ENCODE peak calls at places on chromosomes 13 and 19, in six cellular contexts. One of them, this sample, is unnamed.

GRCh38 chr19:43152217-43152616 is 34.1 kb downstream of the PSG5 start:
- DNase-seq in progenitor cell of endocrine pancreas: no peak
- DNase-seq in cardiac muscle cell: no peak
- DNase-seq in dorsolateral prefrontal cortex: no peak
- DNase-seq in ascending aorta: no peak
- DNase-seq in B cell: no peak
- DNase-seq in this sample: no peak

GRCh38 chr13:86554066-86554465 is 754.8 kb upstream of the SLITRK6 start:
- DNase-seq in cardiac muscle cell: no peak
- DNase-seq in dorsolateral prefrontal cortex: no peak
- DNase-seq in B cell: no peak
- DNase-seq in progenitor cell of endocrine pancreas: no peak
- DNase-seq in ascending aorta: no peak
- DNase-seq in this sample: no peak

GRCh38 chr13:34425307-34425949 is 516.6 kb upstream of the NBEA start:
- DNase-seq in cardiac muscle cell: no peak
- DNase-seq in B cell: no peak
- DNase-seq in progenitor cell of endocrine pancreas: no peak
- DNase-seq in dorsolateral prefrontal cortex: peak; percentile 42
- DNase-seq in ascending aorta: no peak
- DNase-seq in this sample: no peak

GRCh38 chr19:11160119-11160768 is 4.7 kb upstream of the SPC24 start:
- DNase-seq in progenitor cell of endocrine pancreas: no peak
- DNase-seq in dorsolateral prefrontal cortex: no peak
- DNase-seq in ascending aorta: no peak
- DNase-seq in B cell: no peak
- DNase-seq in cardiac muscle cell: peak; percentile 78
- DNase-seq in this sample: no peak

GRCh38 chr19:29543381-29543780 is 17.6 kb downstream of the VSTM2B start:
- DNase-seq in progenitor cell of endocrine pancreas: no peak
- DNase-seq in ascending aorta: no peak
- DNase-seq in dorsolateral prefrontal cortex: no peak
- DNase-seq in B cell: no peak
- DNase-seq in cardiac muscle cell: no peak
- DNase-seq in this sample: no peak

GRCh38 chr19:34096020-34096915 is 76.0 kb upstream of the LSM14A start:
- DNase-seq in B cell: peak; percentile 38
- DNase-seq in cardiac muscle cell: peak; percentile 69
- DNase-seq in ascending aorta: no peak
- DNase-seq in dorsolateral prefrontal cortex: peak; percentile 36
- DNase-seq in progenitor cell of endocrine pancreas: no peak
- DNase-seq in this sample: no peak

GRCh38 chr13:72341904-72342303 is 385.5 kb downstream of the MZT1 start:
- DNase-seq in ascending aorta: no peak
- DNase-seq in progenitor cell of endocrine pancreas: no peak
- DNase-seq in B cell: no peak
- DNase-seq in dorsolateral prefrontal cortex: no peak
- DNase-seq in cardiac muscle cell: no peak
- DNase-seq in this sample: no peak

GRCh38 chr19:33245948-33246728 is 20.5 kb upstream of the SLC7A10 start:
- DNase-seq in dorsolateral prefrontal cortex: no peak
- DNase-seq in ascending aorta: no peak
- DNase-seq in cardiac muscle cell: peak; percentile 49
- DNase-seq in B cell: no peak
- DNase-seq in progenitor cell of endocrine pancreas: no peak
- DNase-seq in this sample: no peak

GRCh38 chr19:41298327-41298964 is 11.5 kb upstream of the CCDC97 start:
- DNase-seq in dorsolateral prefrontal cortex: no peak
- DNase-seq in B cell: peak; percentile 78
- DNase-seq in progenitor cell of endocrine pancreas: no peak
- DNase-seq in cardiac muscle cell: peak; percentile 85
- DNase-seq in ascending aorta: peak; percentile 89
- DNase-seq in this sample: peak; percentile 69

GRCh38 chr13:26973281-26973680 is 198.3 kb downstream of the USP12 start:
- DNase-seq in cardiac muscle cell: no peak
- DNase-seq in ascending aorta: no peak
- DNase-seq in dorsolateral prefrontal cortex: no peak
- DNase-seq in progenitor cell of endocrine pancreas: no peak
- DNase-seq in B cell: no peak
- DNase-seq in this sample: no peak

GRCh38 chr13:26968431-26969335 is 202.9 kb downstream of the USP12 start:
- DNase-seq in dorsolateral prefrontal cortex: no peak
- DNase-seq in cardiac muscle cell: peak; percentile 41
- DNase-seq in B cell: no peak
- DNase-seq in ascending aorta: no peak
- DNase-seq in progenitor cell of endocrine pancreas: peak; percentile 63
- DNase-seq in this sample: no peak

GRCh38 chr13:26973946-26974345 is 197.7 kb downstream of the USP12 start:
- DNase-seq in B cell: no peak
- DNase-seq in progenitor cell of endocrine pancreas: no peak
- DNase-seq in cardiac muscle cell: no peak
- DNase-seq in dorsolateral prefrontal cortex: no peak
- DNase-seq in ascending aorta: no peak
- DNase-seq in this sample: no peak

GRCh38 chr13:26976336-26976735 is 195.3 kb downstream of the USP12 start:
- DNase-seq in B cell: no peak
- DNase-seq in dorsolateral prefrontal cortex: no peak
- DNase-seq in cardiac muscle cell: no peak
- DNase-seq in ascending aorta: no peak
- DNase-seq in progenitor cell of endocrine pancreas: no peak
- DNase-seq in this sample: no peak

GRCh38 chr13:26971990-26972888 is 199.4 kb downstream of the USP12 start:
- DNase-seq in cardiac muscle cell: peak; percentile 29
- DNase-seq in B cell: peak; percentile 46
- DNase-seq in progenitor cell of endocrine pancreas: no peak
- DNase-seq in ascending aorta: no peak
- DNase-seq in dorsolateral prefrontal cortex: peak; percentile 67
- DNase-seq in this sample: no peak
- TF ChIP-seq CTCF in cardiac muscle cell: peak; percentile 44
- TF ChIP-seq CTCF in B cell: no peak
- TF ChIP-seq CTCF in progenitor cell of endocrine pancreas: peak; percentile 58
- TF ChIP-seq CTCF in ascending aorta: no peak
- TF ChIP-seq CTCF in dorsolateral prefrontal cortex: no peak
- TF ChIP-seq CTCF in this sample: peak; percentile 29

GRCh38 chr13:79935121-79935520 is 405.8 kb downstream of the SPRY2 start:
- DNase-seq in progenitor cell of endocrine pancreas: no peak
- DNase-seq in ascending aorta: no peak
- DNase-seq in dorsolateral prefrontal cortex: no peak
- DNase-seq in cardiac muscle cell: no peak
- DNase-seq in B cell: no peak
- DNase-seq in this sample: no peak

GRCh38 chr13:79937311-79938243 is 403.3 kb downstream of the SPRY2 start:
- DNase-seq in cardiac muscle cell: no peak
- DNase-seq in progenitor cell of endocrine pancreas: no peak
- DNase-seq in B cell: no peak
- DNase-seq in dorsolateral prefrontal cortex: no peak
- DNase-seq in ascending aorta: no peak
- DNase-seq in this sample: no peak

GRCh38 chr13:79936368-79937136 is 404.4 kb downstream of the SPRY2 start:
- DNase-seq in ascending aorta: peak; percentile 91
- DNase-seq in dorsolateral prefrontal cortex: peak; percentile 56
- DNase-seq in cardiac muscle cell: peak; percentile 98
- DNase-seq in B cell: no peak
- DNase-seq in progenitor cell of endocrine pancreas: no peak
- DNase-seq in this sample: peak; percentile 93

GRCh38 chr13:79933389-79933788 is 407.5 kb downstream of the SPRY2 start:
- DNase-seq in B cell: no peak
- DNase-seq in dorsolateral prefrontal cortex: no peak
- DNase-seq in ascending aorta: no peak
- DNase-seq in progenitor cell of endocrine pancreas: no peak
- DNase-seq in cardiac muscle cell: no peak
- DNase-seq in this sample: no peak

DNA sequence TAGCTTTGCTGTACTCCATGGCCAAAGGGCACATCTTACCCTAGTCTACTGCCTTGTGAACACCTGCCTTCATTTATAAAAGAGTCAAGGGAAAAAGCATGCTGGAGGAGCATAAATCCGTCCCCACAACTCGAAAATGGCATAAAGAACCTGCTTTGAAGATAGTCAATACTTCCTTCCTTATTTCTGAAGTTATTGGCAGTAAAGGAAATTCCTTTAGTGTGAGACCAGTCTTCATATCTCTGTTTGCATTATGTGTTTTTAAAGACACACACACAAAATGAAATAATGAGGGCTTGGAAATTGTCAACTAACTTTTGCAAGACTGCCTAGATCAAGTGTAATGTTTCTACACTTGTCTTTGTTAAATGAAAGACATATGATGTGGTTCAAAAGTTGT is 408.4 kb downstream of the SPRY2 start:
- DNase-seq in cardiac muscle cell: no peak
- DNase-seq in ascending aorta: no peak
- DNase-seq in progenitor cell of endocrine pancreas: no peak
- DNase-seq in B cell: no peak
- DNase-seq in dorsolateral prefrontal cortex: no peak
- DNase-seq in this sample: no peak
- TF ChIP-seq CTCF in cardiac muscle cell: no peak
- TF ChIP-seq CTCF in ascending aorta: no peak
- TF ChIP-seq CTCF in progenitor cell of endocrine pancreas: no peak
- TF ChIP-seq CTCF in B cell: no peak
- TF ChIP-seq CTCF in dorsolateral prefrontal cortex: no peak
- TF ChIP-seq CTCF in this sample: no peak

GRCh38 chr19:7458675-7459074 is 30.2 kb downstream of the PEX11G start:
- DNase-seq in dorsolateral prefrontal cortex: no peak
- DNase-seq in cardiac muscle cell: no peak
- DNase-seq in progenitor cell of endocrine pancreas: no peak
- DNase-seq in B cell: no peak
- DNase-seq in ascending aorta: no peak
- DNase-seq in this sample: no peak

GRCh38 chr19:7460562-7460966 is 28.3 kb downstream of the PEX11G start:
- DNase-seq in ascending aorta: no peak
- DNase-seq in progenitor cell of endocrine pancreas: no peak
- DNase-seq in cardiac muscle cell: peak; percentile 35
- DNase-seq in B cell: no peak
- DNase-seq in dorsolateral prefrontal cortex: no peak
- DNase-seq in this sample: no peak

GRCh38 chr19:7463575-7463974 is 25.3 kb downstream of the PEX11G start:
- DNase-seq in progenitor cell of endocrine pancreas: no peak
- DNase-seq in B cell: no peak
- DNase-seq in dorsolateral prefrontal cortex: no peak
- DNase-seq in ascending aorta: no peak
- DNase-seq in cardiac muscle cell: no peak
- DNase-seq in this sample: no peak

GRCh38 chr19:7459773-7460172 is 29.1 kb downstream of the PEX11G start:
- DNase-seq in dorsolateral prefrontal cortex: no peak
- DNase-seq in B cell: no peak
- DNase-seq in progenitor cell of endocrine pancreas: no peak
- DNase-seq in ascending aorta: no peak
- DNase-seq in cardiac muscle cell: no peak
- DNase-seq in this sample: no peak

GRCh38 chr19:7461841-7462629 is 26.8 kb downstream of the PEX11G start:
- DNase-seq in cardiac muscle cell: no peak
- DNase-seq in B cell: no peak
- DNase-seq in dorsolateral prefrontal cortex: no peak
- DNase-seq in ascending aorta: no peak
- DNase-seq in progenitor cell of endocrine pancreas: no peak
- DNase-seq in this sample: no peak
- TF ChIP-seq CTCF in cardiac muscle cell: no peak
- TF ChIP-seq CTCF in B cell: no peak
- TF ChIP-seq CTCF in dorsolateral prefrontal cortex: no peak
- TF ChIP-seq CTCF in ascending aorta: no peak
- TF ChIP-seq CTCF in progenitor cell of endocrine pancreas: no peak
- TF ChIP-seq CTCF in this sample: no peak

GRCh38 chr13:95698047-95698749 is 21.3 kb downstream of the DNAJC3 start:
- DNase-seq in B cell: no peak
- DNase-seq in cardiac muscle cell: peak; percentile 29
- DNase-seq in dorsolateral prefrontal cortex: no peak
- DNase-seq in progenitor cell of endocrine pancreas: no peak
- DNase-seq in ascending aorta: no peak
- DNase-seq in this sample: no peak
- TF ChIP-seq CTCF in B cell: no peak
- TF ChIP-seq CTCF in cardiac muscle cell: peak; percentile 42
- TF ChIP-seq CTCF in dorsolateral prefrontal cortex: no peak
- TF ChIP-seq CTCF in progenitor cell of endocrine pancreas: peak; percentile 33
- TF ChIP-seq CTCF in ascending aorta: no peak
- TF ChIP-seq CTCF in this sample: no peak

DNA sequence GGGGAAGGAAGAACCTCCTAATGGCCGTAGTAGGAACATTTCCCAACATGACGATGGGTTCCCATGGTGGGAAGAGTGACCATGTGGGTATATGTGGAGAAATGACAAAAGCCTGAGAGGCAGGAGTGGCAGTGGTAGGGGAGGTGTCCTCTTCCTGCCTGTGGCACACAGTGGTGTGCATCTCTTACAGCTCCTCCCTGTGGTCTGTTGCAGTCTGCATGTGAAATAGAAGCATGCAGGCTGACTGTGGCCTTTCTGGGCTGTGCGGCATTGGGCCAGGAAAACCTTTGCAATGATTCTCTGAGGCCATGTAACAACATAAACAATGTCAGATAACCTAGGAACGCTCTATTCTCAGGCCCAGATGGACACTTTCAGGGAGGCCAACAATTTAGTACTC is 84.0 kb downstream of the LACC1 start:
- DNase-seq in cardiac muscle cell: no peak
- DNase-seq in dorsolateral prefrontal cortex: no peak
- DNase-seq in ascending aorta: no peak
- DNase-seq in progenitor cell of endocrine pancreas: no peak
- DNase-seq in B cell: no peak
- DNase-seq in this sample: no peak
- TF ChIP-seq CTCF in cardiac muscle cell: no peak
- TF ChIP-seq CTCF in dorsolateral prefrontal cortex: no peak
- TF ChIP-seq CTCF in ascending aorta: no peak
- TF ChIP-seq CTCF in progenitor cell of endocrine pancreas: no peak
- TF ChIP-seq CTCF in B cell: no peak
- TF ChIP-seq CTCF in this sample: no peak

GRCh38 chr13:99357920-99358319 is 50.7 kb upstream of the GPR183 start:
- DNase-seq in ascending aorta: no peak
- DNase-seq in cardiac muscle cell: no peak
- DNase-seq in progenitor cell of endocrine pancreas: no peak
- DNase-seq in dorsolateral prefrontal cortex: no peak
- DNase-seq in B cell: no peak
- DNase-seq in this sample: no peak

GRCh38 chr13:99360696-99361095 is 53.5 kb upstream of the GPR183 start:
- DNase-seq in dorsolateral prefrontal cortex: no peak
- DNase-seq in ascending aorta: no peak
- DNase-seq in B cell: no peak
- DNase-seq in progenitor cell of endocrine pancreas: no peak
- DNase-seq in cardiac muscle cell: no peak
- DNase-seq in this sample: no peak

GRCh38 chr13:99361197-99361596 is 54.0 kb upstream of the GPR183 start:
- DNase-seq in cardiac muscle cell: no peak
- DNase-seq in dorsolateral prefrontal cortex: no peak
- DNase-seq in progenitor cell of endocrine pancreas: no peak
- DNase-seq in B cell: no peak
- DNase-seq in ascending aorta: no peak
- DNase-seq in this sample: no peak

GRCh38 chr13:99357149-99357596 is 50.0 kb upstream of the GPR183 start:
- DNase-seq in dorsolateral prefrontal cortex: no peak
- DNase-seq in B cell: no peak
- DNase-seq in progenitor cell of endocrine pancreas: no peak
- DNase-seq in cardiac muscle cell: peak; percentile 83
- DNase-seq in ascending aorta: no peak
- DNase-seq in this sample: peak; percentile 15

DNA sequence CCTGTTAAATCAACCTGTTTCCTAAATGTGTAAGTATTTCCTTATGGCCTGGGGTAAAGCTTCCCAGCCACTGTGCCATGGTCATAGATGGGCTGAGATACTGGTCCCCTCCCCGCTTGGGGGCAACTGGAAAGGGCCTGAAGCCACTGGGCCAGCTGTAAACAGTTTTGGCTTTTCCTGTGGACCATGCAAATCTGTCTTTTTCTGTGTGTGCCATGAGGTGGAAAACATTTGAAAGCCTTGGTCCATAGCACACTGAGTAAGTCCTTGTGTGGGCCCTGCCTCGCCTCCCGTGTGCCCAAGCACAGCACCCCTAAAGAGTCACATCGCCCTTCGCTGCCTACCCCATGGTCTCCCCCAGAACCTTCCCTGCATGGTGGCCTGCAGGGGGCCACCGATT is 52.3 kb upstream of the GPR183 start:
- DNase-seq in dorsolateral prefrontal cortex: no peak
- DNase-seq in ascending aorta: no peak
- DNase-seq in B cell: peak; percentile 32
- DNase-seq in progenitor cell of endocrine pancreas: no peak
- DNase-seq in cardiac muscle cell: no peak
- DNase-seq in this sample: no peak
- TF ChIP-seq CTCF in dorsolateral prefrontal cortex: no peak
- TF ChIP-seq CTCF in ascending aorta: no peak
- TF ChIP-seq CTCF in B cell: no peak
- TF ChIP-seq CTCF in progenitor cell of endocrine pancreas: no peak
- TF ChIP-seq CTCF in cardiac muscle cell: no peak
- TF ChIP-seq CTCF in this sample: no peak

This sample was measured in AG09319.